ENCODE peak calls at places on chromosomes 7 and 10, in seven cellular contexts. H, Q, K, E, A, V and B are unnamed samples.

GRCh38 chr10:50740351-50740688 is 584 bp downstream of the ASAH2B start:
- DNase-seq in A (peak; percentile 69), K (peak; percentile 63), H (peak; percentile 9), Q (no peak), E (peak; percentile 52), V (peak; percentile 7), B (peak; percentile 88)

GRCh38 chr7:111650456-111650999 is 88.2 kb upstream of the IMMP2L start:
- DNase-seq in Q (no peak), V (no peak), A (peak; percentile 88), H (no peak), K (no peak), E (no peak), B (peak; percentile 17)

GRCh38 chr10:115051216-115051615 is 41.9 kb upstream of the ATRNL1 start:
- DNase-seq in K (no peak), A (no peak), Q (no peak), E (no peak), H (no peak), V (no peak), B (no peak)

GRCh38 chr10:71600856-71601255 is 118.7 kb downstream of the C10orf105 start:
- DNase-seq in A (peak; percentile 42), K (no peak), V (no peak), E (peak; percentile 26), Q (no peak), H (no peak), B (peak; percentile 41)

GRCh38 chr7:158819571-158820203 is 9.6 kb downstream of the ESYT2 start:
- DNase-seq in H (no peak), V (no peak), E (peak; percentile 41), K (no peak), Q (no peak), A (no peak), B (peak; percentile 48)

GRCh38 chr10:129653861-129654260 is 186.8 kb downstream of the MGMT start:
- DNase-seq in K (no peak), A (no peak), H (no peak), V (no peak), Q (no peak), E (no peak), B (no peak)

GRCh38 chr10:46520941-46521340 is 35.5 kb downstream of the GPRIN2 start:
- DNase-seq in H (no peak), V (no peak), Q (no peak), E (peak; percentile 0), A (peak; percentile 61), K (peak; percentile 39), B (no peak)

GRCh38 chr7:114765331-114766125 is 156.4 kb upstream of the MDFIC start:
- DNase-seq in H (no peak), E (no peak), A (peak; percentile 55), V (no peak), Q (no peak), K (no peak), B (no peak)

GRCh38 chr10:100020161-100020882 is 10.6 kb upstream of the DNMBP start:
- DNase-seq in K (peak; percentile 62), V (no peak), Q (no peak), H (no peak), A (no peak), E (peak; percentile 47), B (no peak)